ENCODE peak calls at places on chromosomes 11 and 22, in seven cellular contexts. D, M, O, E, J, H and Z are unnamed samples.

GRCh38 chr11:122671270-122671906 is 15.9 kb downstream of the UBASH3B start:
- DNase-seq in D (no peak), E (no peak), O (no peak), J (no peak), H (no peak), M (peak), Z (no peak)

GRCh38 chr22:46612341-46612903 is 7.8 kb upstream of the GRAMD4 start:
- DNase-seq in E (no peak), H (no peak), M (no peak), J (no peak), O (no peak), D (no peak), Z (no peak)

GRCh38 chr22:33213383-33214075 is 155.3 kb upstream of the SYN3 start:
- DNase-seq in H (no peak), O (no peak), M (no peak), J (no peak), D (no peak), E (no peak), Z (no peak)

GRCh38 chr22:42807185-42807584 is 49.9 kb downstream of the ARFGAP3 start:
- DNase-seq in H (no peak), O (no peak), E (no peak), J (no peak), D (no peak), M (no peak), Z (no peak)

GRCh38 chr22:49010086-49010863 is 817.4 kb downstream of the BRD1 start:
- DNase-seq in H (no peak), D (no peak), E (no peak), M (no peak), O (no peak), J (no peak), Z (no peak)

GRCh38 chr22:20519558-20519957 is 12.1 kb downstream of the MED15 start:
- DNase-seq in M (no peak), O (no peak), J (no peak), D (no peak), H (no peak), E (no peak), Z (no peak)

GRCh38 chr22:42964994-42965699 is 49.8 kb downstream of the PACSIN2 start:
- DNase-seq in O (no peak), M (peak), H (no peak), D (no peak), E (no peak), J (no peak), Z (peak)

GRCh38 chr11:1152316-1153104 is 5.2 kb upstream of the MUC5AC start:
- DNase-seq in H (no peak), M (peak), E (no peak), J (no peak), D (no peak), O (no peak), Z (no peak)

GRCh38 chr11:337711-338110 is 17.1 kb upstream of the IFITM3 start:
- DNase-seq in M (no peak), H (no peak), J (no peak), D (no peak), E (no peak), O (no peak), Z (no peak)

GRCh38 chr11:102831709-102832492 is 11.5 kb downstream of the MMP3 start:
- DNase-seq in D (no peak), E (peak), M (peak), H (no peak), J (no peak), O (no peak), Z (no peak)

GRCh38 chr22:19181786-19182471 is 3.4 kb upstream of the SLC25A1 start:
- DNase-seq in E (no peak), J (no peak), D (no peak), H (no peak), M (peak), O (no peak), Z (no peak)

GRCh38 chr11:61580292-61580888 is 486 bp downstream of the SYT7 start:
- DNase-seq in O (no peak), J (no peak), M (no peak), D (no peak), E (peak), H (no peak), Z (no peak)

GRCh38 chr22:39524089-39524752 is 3.9 kb downstream of the ATF4 start:
- DNase-seq in J (no peak), E (peak), H (no peak), D (no peak), O (no peak), M (no peak), Z (no peak)

GRCh38 chr11:108853864-108854263 is 189.0 kb downstream of the DDX10 start:
- DNase-seq in J (no peak), M (peak), D (no peak), H (no peak), O (no peak), E (no peak), Z (no peak)

GRCh38 chr11:112784323-112785073 is 176.7 kb upstream of the NCAM1 start:
- DNase-seq in M (peak), H (no peak), D (peak), O (no peak), E (peak), J (no peak), Z (no peak)